ENCODE peak calls at places on chromosomes 5 and 9, in nine cellular contexts. Y is AG10803, E is left lung, A is nephron progenitor cell, M is heart right ventricle, T is natural killer cell, F is lower lobe of right lung, L is type B pancreatic cell, J is GM13977. B is an unnamed sample.

GRCh38 chr5:143262393-143263174 is 140.9 kb downstream of the NR3C1 start:
- DNase-seq in Y (peak), E (no peak), A (no peak), M (no peak), T (no peak), F (no peak), L (no peak), J (no peak), B (no peak)

GRCh38 chr5:58401701-58402100 is 58.2 kb downstream of the PLK2 start:
- DNase-seq in Y (no peak), E (no peak), A (no peak), M (no peak), T (no peak), F (no peak), L (no peak), J (no peak), B (no peak)

GRCh38 chr5:143033535-143034260 is 263.5 kb downstream of the ARHGAP26 start:
- DNase-seq in Y (peak), E (no peak), A (no peak), M (no peak), T (no peak), F (no peak), L (no peak), J (no peak), B (no peak)

GRCh38 chr5:10676224-10676623 is 84.8 kb downstream of the DAP start:
- DNase-seq in Y (no peak), E (no peak), A (no peak), M (no peak), T (no peak), F (no peak), L (no peak), J (no peak), B (no peak)

GRCh38 chr9:137218754-137219271 is 3.2 kb downstream of the RNF208 start:
- DNase-seq in Y (no peak), E (no peak), A (no peak), M (no peak), T (no peak), F (no peak), L (no peak), J (no peak), B (no peak)

GRCh38 chr9:4979224-4979623 is 5.8 kb upstream of the JAK2 start:
- DNase-seq in Y (peak), E (no peak), A (no peak), M (no peak), T (no peak), F (no peak), L (no peak), J (no peak), B (no peak)

GRCh38 chr9:74645007-74645639 is 148.0 kb downstream of the RORB start:
- DNase-seq in Y (peak), E (no peak), A (peak), M (no peak), T (no peak), F (no peak), L (no peak), J (peak), B (peak)

GRCh38 chr5:138603521-138603920 is 28.3 kb upstream of the HSPA9 start:
- DNase-seq in Y (no peak), E (no peak), A (no peak), M (no peak), T (no peak), F (no peak), L (no peak), J (peak), B (peak)

GRCh38 chr5:91381774-91382492 is 1.2 kb downstream of the ARRDC3 start:
- DNase-seq in Y (peak), E (no peak), A (peak), M (peak), T (peak), F (peak), L (peak), J (peak), B (peak)

GRCh38 chr9:127563579-127563978 is 48.5 kb upstream of the STXBP1 start:
- DNase-seq in Y (no peak), E (no peak), A (no peak), M (no peak), T (no peak), F (no peak), L (no peak), J (no peak), B (no peak)

GRCh38 chr5:170132642-170133448 is 27.1 kb downstream of the FOXI1 start:
- DNase-seq in Y (peak), E (no peak), A (no peak), M (no peak), T (no peak), F (no peak), L (no peak), J (no peak), B (no peak)

GRCh38 chr9:20659474-20659962 is 24.5 kb upstream of the FOCAD start:
- DNase-seq in Y (no peak), E (no peak), A (no peak), M (no peak), T (no peak), F (no peak), L (no peak), J (no peak), B (no peak)

GRCh38 chr5:109951758-109952157 is 262.0 kb downstream of the MAN2A1 start:
- DNase-seq in Y (no peak), E (no peak), A (no peak), M (no peak), T (no peak), F (no peak), L (no peak), J (no peak), B (no peak)

GRCh38 chr5:65101706-65102105 is 333.0 kb downstream of the CWC27 start:
- DNase-seq in Y (no peak), E (no peak), A (no peak), M (no peak), T (no peak), F (no peak), L (no peak), J (no peak), B (no peak)

GRCh38 chr9:121538221-121538620 is 38.6 kb upstream of the GGTA1 start:
- DNase-seq in Y (no peak), E (no peak), A (no peak), M (no peak), T (no peak), F (no peak), L (no peak), J (no peak), B (no peak)
- TF ChIP-seq CTCF in Y (no peak), E (no peak), A (no peak), M (peak), T (no peak), F (no peak), L (no peak), J (no peak), B (no peak)

DNA sequence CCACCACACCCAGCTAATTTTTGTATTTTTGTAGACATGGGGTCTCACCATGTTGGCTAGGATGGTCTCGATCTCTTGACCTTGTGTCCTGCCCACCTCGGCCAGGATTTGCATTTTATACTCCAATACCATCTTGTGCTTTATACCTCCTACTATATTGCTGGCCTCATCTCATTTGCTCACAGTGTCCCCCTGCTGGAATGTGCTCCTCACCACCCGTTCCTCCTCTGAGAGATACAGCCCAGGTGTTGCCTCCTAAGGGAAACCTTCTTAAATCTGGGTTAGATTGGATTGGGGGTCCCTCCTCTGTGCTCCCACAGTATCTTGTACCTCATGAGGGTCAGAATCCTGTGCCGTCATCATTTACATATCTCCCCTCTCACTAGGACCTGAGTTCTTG is 131.7 kb downstream of the PAPPA start:
- DNase-seq in Y (no peak), E (no peak), A (no peak), M (no peak), T (no peak), F (no peak), L (no peak), J (no peak), B (no peak)
- TF ChIP-seq CTCF in Y (no peak), E (no peak), A (peak), M (no peak), T (no peak), F (no peak), L (peak), J (no peak), B (no peak)

DNA sequence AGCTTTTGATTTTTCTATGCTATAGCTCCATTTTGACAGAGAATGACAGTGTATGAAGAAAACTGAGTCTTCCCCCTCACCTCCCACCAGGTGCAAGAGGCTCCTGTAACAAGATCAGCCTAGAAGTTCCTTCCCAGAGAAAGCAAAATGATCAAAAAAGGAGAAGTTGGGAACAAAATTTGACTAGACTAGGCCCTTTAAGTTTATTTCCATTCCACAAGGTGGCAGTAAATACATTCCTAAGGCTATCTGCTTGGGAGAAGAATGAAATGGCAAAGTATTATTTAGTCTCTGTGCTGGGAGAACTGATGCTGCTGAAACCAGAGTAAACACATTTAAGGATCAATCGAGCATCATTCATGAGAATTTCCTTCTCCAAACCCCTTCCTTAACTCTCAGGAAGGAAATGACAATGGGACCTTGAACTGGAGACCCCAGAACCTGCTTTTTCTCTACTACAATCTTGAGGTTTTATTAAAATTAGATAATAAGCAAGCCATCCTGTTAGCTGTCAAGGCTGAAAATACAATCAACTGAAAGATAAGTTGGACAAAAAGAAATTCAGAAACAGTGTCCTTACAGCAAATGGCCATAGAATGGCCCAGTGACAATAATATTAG is 133.1 kb upstream of the TUT7 start:
- DNase-seq in Y (peak), E (no peak), A (no peak), M (no peak), T (no peak), F (no peak), L (no peak), J (peak), B (peak)
- TF ChIP-seq CTCF in Y (peak), E (no peak), A (peak), M (peak), T (peak), F (peak), L (peak), J (peak), B (no peak)

GRCh38 chr9:117917873-117918272 is 213.7 kb downstream of the TLR4 start:
- DNase-seq in Y (no peak), E (no peak), A (no peak), M (no peak), T (no peak), F (no peak), L (no peak), J (no peak), B (no peak)
- TF ChIP-seq CTCF in Y (no peak), E (no peak), A (no peak), M (no peak), T (no peak), F (no peak), L (no peak), J (no peak), B (no peak)

B was measured in GM20000.